ENCODE peak calls at places on chromosomes 5 and 9, in eight cellular contexts. I is NCI-H2029 treated with DMSO at 0.1 percent for 48 hours; T is cortex of kidney; S is G401; D is RPMI8226; X is stimulated activated CD8-positive, alpha-beta memory T cell treated with anti-CD3 and anti-CD28 coated beads, Interleukin-4, amount 100 ng/mL, for 24 hours; W is kidney glomerular epithelial cell; B is hypothalamus. C is an unnamed sample.
A peak's percentile ranks its signal among the peaks of the same experiment; 100 is the strongest.

GRCh38 chr5:173866249-173867172 is 21.6 kb upstream of the CPEB4 start:
- DNase-seq in D (no peak), X (no peak), S (peak; percentile 19), T (no peak), I (no peak), B (peak; percentile 93), W (no peak), C (no peak)

GRCh38 chr9:136685792-136686533 is 1.3 kb downstream of the AGPAT2 start:
- DNase-seq in I (no peak), W (no peak), X (no peak), D (no peak), S (no peak), B (no peak), T (no peak), C (no peak)

GRCh38 chr5:150286820-150287219 is 2.8 kb downstream of the CAMK2A start:
- DNase-seq in X (no peak), T (no peak), D (peak; percentile 82), I (no peak), B (no peak), S (no peak), W (no peak), C (no peak)

GRCh38 chr9:70021026-70021571 is 22.5 kb upstream of the MAMDC2 start:
- DNase-seq in B (peak; percentile 69), I (no peak), T (no peak), X (no peak), W (peak; percentile 94), D (no peak), S (no peak), C (no peak)

GRCh38 chr5:173742432-173742816 is 126.0 kb upstream of the BOD1 start:
- DNase-seq in W (peak; percentile 50), B (no peak), I (no peak), T (no peak), D (peak; percentile 75), X (no peak), S (no peak), C (no peak)

GRCh38 chr9:99347556-99347955 is 125.5 kb downstream of the SEC61B start:
- DNase-seq in I (no peak), S (no peak), T (no peak), B (no peak), D (no peak), W (no peak), X (no peak), C (no peak)

GRCh38 chr5:111743993-111744392 is 13.0 kb downstream of the NREP start:
- DNase-seq in W (no peak), S (peak; percentile 30), X (no peak), I (no peak), B (no peak), T (no peak), D (no peak), C (no peak)

GRCh38 chr5:167949435-167949834 is 342.0 kb upstream of the WWC1 start:
- DNase-seq in W (no peak), T (no peak), X (no peak), I (no peak), B (no peak), D (no peak), S (no peak), C (no peak)

GRCh38 chr9:95783426-95783975 is 92.0 kb upstream of the ERCC6L2 start:
- DNase-seq in I (no peak), W (no peak), B (no peak), D (no peak), S (no peak), T (no peak), X (no peak), C (no peak)

GRCh38 chr9:129126789-129127618 is 15.8 kb downstream of the PTPA start:
- DNase-seq in S (no peak), D (no peak), B (peak; percentile 57), W (no peak), I (no peak), X (no peak), T (no peak), C (no peak)

GRCh38 chr9:22189471-22189870 is 180.4 kb upstream of the CDKN2B start:
- DNase-seq in B (no peak), S (no peak), D (no peak), X (no peak), W (no peak), T (no peak), I (no peak), C (no peak)

GRCh38 chr5:6704361-6704851 is 8.8 kb upstream of the TENT4A start:
- DNase-seq in I (no peak), S (peak; percentile 42), T (no peak), D (no peak), X (no peak), W (peak; percentile 70), B (no peak), C (no peak)

GRCh38 chr5:55714339-55714738 is 2.2 kb upstream of the SLC38A9 start:
- DNase-seq in B (no peak), X (no peak), S (no peak), I (no peak), W (no peak), T (no peak), D (no peak), C (no peak)

GRCh38 chr5:180103487-180103886 is 31.9 kb upstream of the RNF130 start:
- DNase-seq in S (no peak), I (no peak), D (no peak), X (no peak), W (no peak), B (no peak), T (no peak), C (no peak)

GRCh38 chr9:126397056-126397455 is 70.4 kb downstream of the MVB12B start:
- DNase-seq in D (peak; percentile 81), T (no peak), B (no peak), I (no peak), W (no peak), X (peak; percentile 35), S (no peak), C (peak; percentile 86)

GRCh38 chr9:124352616-124353015 is 62.6 kb downstream of the PSMB7 start:
- DNase-seq in S (peak; percentile 75), B (peak; percentile 36), W (no peak), I (no peak), D (no peak), X (no peak), T (no peak), C (no peak)

GRCh38 chr9:134057311-134057665 is 10.5 kb downstream of the BRD3 start:
- DNase-seq in T (no peak), I (no peak), D (no peak), B (no peak), X (no peak), W (no peak), S (no peak), C (no peak)

GRCh38 chr9:126721531-126722098 is 83.2 kb upstream of the ZBTB43 start:
- DNase-seq in W (no peak), X (no peak), S (no peak), D (no peak), B (no peak), T (no peak), I (no peak), C (no peak)

GRCh38 chr5:94707359-94707758 is 88.9 kb downstream of the SLF1 start:
- DNase-seq in B (no peak), D (peak; percentile 85), S (no peak), W (no peak), X (no peak), T (no peak), I (peak; percentile 20), C (no peak)

GRCh38 chr9:124716795-124717194 is 54.3 kb downstream of the NR6A1 start:
- DNase-seq in X (no peak), W (no peak), B (no peak), S (no peak), T (no peak), D (no peak), I (no peak), C (no peak)

GRCh38 chr9:135978650-135979461 is 17.7 kb upstream of the UBAC1 start:
- DNase-seq in S (no peak), W (no peak), X (peak; percentile 10), T (no peak), B (peak; percentile 60), D (peak; percentile 39), I (no peak), C (peak; percentile 84)

GRCh38 chr5:137016783-137017324 is 482.3 kb downstream of the SPOCK1 start:
- DNase-seq in T (no peak), D (no peak), I (no peak), S (no peak), B (no peak), W (no peak), X (no peak), C (no peak)

GRCh38 chr9:82101475-82101874 is 112.9 kb downstream of the SPATA31D1 start:
- DNase-seq in I (no peak), W (no peak), T (no peak), S (no peak), B (no peak), X (no peak), D (no peak), C (no peak)

GRCh38 chr9:15160673-15161072 is 146.3 kb downstream of the TTC39B start:
- DNase-seq in X (no peak), D (no peak), I (no peak), T (no peak), S (no peak), B (no peak), W (no peak), C (no peak)

GRCh38 chr5:15008911-15009310 is 137.3 kb upstream of the ANKH start:
- DNase-seq in I (no peak), X (no peak), T (no peak), W (no peak), B (no peak), S (no peak), D (no peak), C (no peak)

GRCh38 chr9:91207889-91208651 is 153.6 kb downstream of the AUH start:
- DNase-seq in X (no peak), I (no peak), D (peak; percentile 90), S (no peak), W (no peak), B (no peak), T (no peak), C (peak; percentile 36)

GRCh38 chr5:91928751-91929521 is 545.8 kb upstream of the ARRDC3 start:
- DNase-seq in D (no peak), W (peak; percentile 57), X (no peak), S (peak; percentile 17), B (no peak), I (peak; percentile 23), T (no peak), C (no peak)

GRCh38 chr5:107670927-107671741 is at the start of gene EFNA5:
- DNase-seq in S (peak; percentile 41), T (no peak), W (peak; percentile 36), B (peak; percentile 33), I (peak; percentile 50), D (peak; percentile 66), X (no peak), C (peak; percentile 37)

GRCh38 chr5:71737931-71738539 is 19.0 kb downstream of the CARTPT start:
- DNase-seq in S (no peak), I (no peak), D (no peak), T (no peak), B (no peak), W (no peak), X (no peak), C (no peak)

GRCh38 chr9:133374612-133375115 is 1.2 kb downstream of the SURF4 start:
- DNase-seq in X (no peak), B (no peak), W (no peak), D (peak; percentile 3), T (no peak), I (no peak), S (no peak), C (peak; percentile 38)

GRCh38 chr5:177443144-177443983 is 3.2 kb upstream of the PRR7 start:
- DNase-seq in B (no peak), S (no peak), I (no peak), T (no peak), W (no peak), D (no peak), X (no peak), C (no peak)

GRCh38 chr5:113612060-113612496 is 98.6 kb downstream of the YTHDC2 start:
- DNase-seq in I (peak; percentile 35), T (no peak), W (peak; percentile 42), X (no peak), B (no peak), S (peak; percentile 43), D (peak; percentile 26), C (no peak)

GRCh38 chr5:80269991-80270438 is 14.2 kb upstream of the SERINC5 start:
- DNase-seq in D (no peak), T (no peak), I (no peak), X (no peak), B (no peak), S (no peak), W (no peak), C (peak; percentile 65)

GRCh38 chr5:148455055-148455675 is 71.4 kb downstream of the FBXO38 start:
- DNase-seq in T (no peak), B (no peak), S (no peak), I (no peak), W (peak; percentile 22), X (no peak), D (no peak), C (no peak)

C was measured in activated CD4-positive, alpha-beta T cell treated with anti-CD3 and anti-CD28 coated beads, Interleukin-2, amount 10 ng/mL, durations not matched to agents 7 days and 5 days.